ENCODE peak calls at places on chromosome 14, in ten cellular contexts. P is NCI-H1092; E is stimulated activated CD8-positive, alpha-beta memory T cell treated with anti-CD3 and anti-CD28 coated beads, Interleukin-4, amount 100 ng/mL, for 24 hours; D is right cardiac atrium; V is left lobe of liver; O is lower lobe of right lung; M is H4; F is stimulated activated CD4-positive, alpha-beta T cell treated with anti-CD3 and anti-CD28 coated beads, Interleukin-15, amount 100 ng/mL, for 1 hour; Y is hippocampal formation; J is DMS 273 treated with DMSO at 0.1 percent for 48 hours. K is an unnamed sample.

GRCh38 chr14:100556936-100557505 is 30.2 kb downstream of the BEGAIN start:
- DNase-seq in O (no peak), D (no peak), V (no peak), E (no peak), Y (no peak), M (no peak), J (no peak), P (no peak), F (no peak), K (no peak)

GRCh38 chr14:67268456-67269115 is 27.4 kb downstream of the PALS1 start:
- DNase-seq in E (no peak), P (no peak), M (no peak), J (no peak), D (no peak), V (no peak), Y (no peak), F (no peak), O (no peak), K (no peak)

GRCh38 chr14:72786377-72787350 is 107.2 kb downstream of the DPF3 start:
- DNase-seq in O (no peak), M (no peak), D (no peak), J (peak), V (no peak), P (no peak), E (no peak), Y (no peak), F (no peak), K (no peak)

GRCh38 chr14:75425443-75425842 is 2.4 kb upstream of the JDP2 start:
- DNase-seq in D (no peak), O (no peak), P (no peak), F (no peak), M (no peak), E (no peak), Y (no peak), J (no peak), V (no peak), K (no peak)

GRCh38 chr14:57736391-57736790 is 129.5 kb downstream of the SLC35F4 start:
- DNase-seq in E (no peak), M (no peak), J (no peak), O (no peak), P (no peak), D (no peak), F (no peak), Y (no peak), V (no peak), K (no peak)

GRCh38 chr14:92511472-92512247 is 1.9 kb upstream of the RIN3 start:
- DNase-seq in Y (no peak), M (peak), V (no peak), E (no peak), F (no peak), D (no peak), P (no peak), O (no peak), J (no peak), K (no peak)

GRCh38 chr14:21069388-21070082 is 569 bp upstream of the ARHGEF40 start:
- DNase-seq in O (no peak), E (no peak), F (no peak), Y (peak), M (no peak), V (no peak), P (peak), J (no peak), D (peak), K (peak)

GRCh38 chr14:22482085-22482694 is 106.8 kb downstream of the DAD1 start:
- DNase-seq in D (no peak), P (no peak), J (no peak), Y (no peak), V (no peak), E (no peak), M (no peak), O (no peak), F (no peak), K (no peak)

GRCh38 chr14:54500744-54501143 is 9.0 kb upstream of the CGRRF1 start:
- DNase-seq in O (no peak), F (no peak), E (no peak), V (no peak), Y (no peak), J (no peak), M (no peak), P (no peak), D (no peak), K (no peak)

GRCh38 chr14:79044894-79045624 is 874.9 kb downstream of the NRXN3 start:
- DNase-seq in D (no peak), Y (no peak), F (no peak), O (no peak), P (peak), V (no peak), M (peak), E (no peak), J (no peak), K (peak)

GRCh38 chr14:36162267-36162666 is 14.3 kb downstream of the PTCSC3 start:
- DNase-seq in E (no peak), F (no peak), V (no peak), O (no peak), M (no peak), Y (no peak), J (no peak), D (no peak), P (no peak), K (no peak)

GRCh38 chr14:104680056-104680805 is 9.2 kb upstream of the INF2 start:
- DNase-seq in D (peak), F (no peak), V (peak), J (no peak), E (no peak), P (no peak), M (peak), Y (no peak), O (peak), K (peak)

GRCh38 chr14:55819610-55820304 is 239.8 kb downstream of the KTN1 start:
- DNase-seq in O (no peak), Y (no peak), J (no peak), P (no peak), V (no peak), E (no peak), F (no peak), D (no peak), M (no peak), K (no peak)